ENCODE peak calls at places on chromosomes 12 and 14, in four cellular contexts. B is activated naive CD8-positive, alpha-beta T cell treated with anti-CD3 and anti-CD28 coated beads, Interleukin-2, amount 50 U/mL, for 24 hours; W is kidney epithelial cell; Y is A172. X is an unnamed sample.

GRCh38 chr12:98869886-98870285 is 224.8 kb downstream of the APAF1 start:
- DNase-seq in B (no peak), W (no peak), Y (no peak), X (no peak)

GRCh38 chr12:58915634-58916033 is 4.7 kb downstream of the LRIG3 start:
- DNase-seq in B (no peak), W (no peak), Y (no peak), X (no peak)

GRCh38 chr12:100632445-100632892 is 59.0 kb downstream of the GAS2L3 start:
- DNase-seq in B (no peak), W (no peak), Y (no peak), X (no peak)

GRCh38 chr12:126210448-126210847 is 1145.2 kb downstream of the AACS start:
- DNase-seq in B (no peak), W (no peak), Y (no peak), X (no peak)

GRCh38 chr12:190881-191280 is 23.1 kb downstream of the SLC6A12 start:
- DNase-seq in B (no peak), W (no peak), Y (no peak), X (no peak)

GRCh38 chr14:93234798-93235197 is 27.7 kb downstream of the UBR7 start:
- DNase-seq in B (no peak), W (peak; percentile 63), Y (peak; percentile 23), X (peak; percentile 90)

GRCh38 chr12:9787340-9787737 is 26.6 kb upstream of the CD69 start:
- DNase-seq in B (no peak), W (no peak), Y (no peak), X (no peak)

GRCh38 chr12:123621619-123622530 is 11.6 kb downstream of the EIF2B1 start:
- DNase-seq in B (no peak), W (no peak), Y (peak; percentile 51), X (peak; percentile 45)

GRCh38 chr12:20181416-20181815 is 186.9 kb upstream of the PDE3A start:
- DNase-seq in B (no peak), W (no peak), Y (no peak), X (no peak)

GRCh38 chr12:27077586-27077985 is 4.8 kb downstream of the C12orf71 start:
- DNase-seq in B (no peak), W (no peak), Y (no peak), X (no peak)

GRCh38 chr12:100464529-100464928 is 9.1 kb upstream of the NR1H4 start:
- DNase-seq in B (no peak), W (no peak), Y (no peak), X (no peak)